ENCODE peak calls at places on chromosome 1, in nine cellular contexts. One of them, this sample, is unnamed.

GRCh38 chr1:221063651-221064050 is 184.4 kb downstream of the HLX start:
- DNase-seq in osteocyte: no peak
- DNase-seq in fibroblast of pulmonary artery: no peak
- DNase-seq in heart right ventricle: no peak
- DNase-seq in MCF 10A: no peak
- DNase-seq in GM20000: no peak
- DNase-seq in tibial artery: no peak
- DNase-seq in cardiac muscle cell: no peak
- DNase-seq in Calu3: no peak
- DNase-seq in this sample: no peak

GRCh38 chr1:178652506-178652905 is 72.5 kb upstream of the RALGPS2 start:
- DNase-seq in osteocyte: no peak
- DNase-seq in fibroblast of pulmonary artery: no peak
- DNase-seq in heart right ventricle: no peak
- DNase-seq in MCF 10A: no peak
- DNase-seq in GM20000: no peak
- DNase-seq in tibial artery: no peak
- DNase-seq in cardiac muscle cell: no peak
- DNase-seq in Calu3: no peak
- DNase-seq in this sample: no peak

GRCh38 chr1:62131093-62131725 is 63.4 kb upstream of the L1TD1 start:
- DNase-seq in osteocyte: no peak
- DNase-seq in fibroblast of pulmonary artery: peak; percentile 78
- DNase-seq in heart right ventricle: no peak
- DNase-seq in MCF 10A: peak; percentile 69
- DNase-seq in GM20000: peak; percentile 69
- DNase-seq in tibial artery: no peak
- DNase-seq in cardiac muscle cell: peak; percentile 75
- DNase-seq in Calu3: peak; percentile 53
- DNase-seq in this sample: peak; percentile 61

GRCh38 chr1:2279210-2279639 is 51.1 kb downstream of the SKI start:
- DNase-seq in osteocyte: no peak
- DNase-seq in fibroblast of pulmonary artery: peak; percentile 97
- DNase-seq in heart right ventricle: peak; percentile 66
- DNase-seq in MCF 10A: no peak
- DNase-seq in GM20000: no peak
- DNase-seq in tibial artery: peak; percentile 70
- DNase-seq in cardiac muscle cell: peak; percentile 84
- DNase-seq in Calu3: no peak
- DNase-seq in this sample: peak; percentile 83

GRCh38 chr1:30842698-30843354 is 65.7 kb downstream of the SDC3 start:
- DNase-seq in osteocyte: no peak
- DNase-seq in fibroblast of pulmonary artery: peak; percentile 48
- DNase-seq in heart right ventricle: no peak
- DNase-seq in MCF 10A: no peak
- DNase-seq in GM20000: no peak
- DNase-seq in tibial artery: no peak
- DNase-seq in cardiac muscle cell: peak; percentile 45
- DNase-seq in Calu3: no peak
- DNase-seq in this sample: no peak

GRCh38 chr1:169601096-169601881 is 15.0 kb upstream of the F5 start:
- DNase-seq in osteocyte: no peak
- DNase-seq in fibroblast of pulmonary artery: peak; percentile 70
- DNase-seq in heart right ventricle: no peak
- DNase-seq in MCF 10A: peak; percentile 55
- DNase-seq in GM20000: peak; percentile 21
- DNase-seq in tibial artery: no peak
- DNase-seq in cardiac muscle cell: peak; percentile 6
- DNase-seq in Calu3: no peak
- DNase-seq in this sample: no peak

GRCh38 chr1:110547017-110547416 is 28.0 kb upstream of the KCNA10 start:
- DNase-seq in osteocyte: no peak
- DNase-seq in fibroblast of pulmonary artery: no peak
- DNase-seq in heart right ventricle: no peak
- DNase-seq in MCF 10A: no peak
- DNase-seq in GM20000: no peak
- DNase-seq in tibial artery: no peak
- DNase-seq in cardiac muscle cell: no peak
- DNase-seq in Calu3: no peak
- DNase-seq in this sample: no peak

GRCh38 chr1:227298532-227299174 is 19.6 kb downstream of the CDC42BPA start:
- DNase-seq in osteocyte: no peak
- DNase-seq in fibroblast of pulmonary artery: no peak
- DNase-seq in heart right ventricle: no peak
- DNase-seq in MCF 10A: no peak
- DNase-seq in GM20000: no peak
- DNase-seq in tibial artery: no peak
- DNase-seq in cardiac muscle cell: no peak
- DNase-seq in Calu3: no peak
- DNase-seq in this sample: no peak

GRCh38 chr1:209989525-209989924 is 51.5 kb downstream of the SYT14 start:
- DNase-seq in osteocyte: no peak
- DNase-seq in fibroblast of pulmonary artery: peak; percentile 54
- DNase-seq in heart right ventricle: no peak
- DNase-seq in MCF 10A: peak; percentile 42
- DNase-seq in GM20000: peak; percentile 10
- DNase-seq in tibial artery: no peak
- DNase-seq in cardiac muscle cell: peak; percentile 8
- DNase-seq in Calu3: no peak
- DNase-seq in this sample: no peak

GRCh38 chr1:153429266-153430165 is 13.2 kb downstream of the S100A7A start:
- DNase-seq in osteocyte: peak; percentile 77
- DNase-seq in fibroblast of pulmonary artery: no peak
- DNase-seq in heart right ventricle: no peak
- DNase-seq in MCF 10A: no peak
- DNase-seq in GM20000: no peak
- DNase-seq in tibial artery: no peak
- DNase-seq in cardiac muscle cell: no peak
- DNase-seq in Calu3: no peak
- DNase-seq in this sample: no peak

GRCh38 chr1:237492359-237492758 is 398.4 kb downstream of the ZP4 start:
- DNase-seq in osteocyte: no peak
- DNase-seq in fibroblast of pulmonary artery: no peak
- DNase-seq in heart right ventricle: no peak
- DNase-seq in MCF 10A: peak; percentile 29
- DNase-seq in GM20000: no peak
- DNase-seq in tibial artery: no peak
- DNase-seq in cardiac muscle cell: no peak
- DNase-seq in Calu3: no peak
- DNase-seq in this sample: no peak
- TF ChIP-seq CTCF in osteocyte: no peak
- TF ChIP-seq CTCF in fibroblast of pulmonary artery: no peak
- TF ChIP-seq CTCF in heart right ventricle: no peak
- TF ChIP-seq CTCF in MCF 10A: peak; percentile 13
- TF ChIP-seq CTCF in GM20000: no peak
- TF ChIP-seq CTCF in tibial artery: no peak
- TF ChIP-seq CTCF in cardiac muscle cell: no peak
- TF ChIP-seq CTCF in Calu3: no peak
- TF ChIP-seq CTCF in this sample: peak; percentile 24

DNA sequence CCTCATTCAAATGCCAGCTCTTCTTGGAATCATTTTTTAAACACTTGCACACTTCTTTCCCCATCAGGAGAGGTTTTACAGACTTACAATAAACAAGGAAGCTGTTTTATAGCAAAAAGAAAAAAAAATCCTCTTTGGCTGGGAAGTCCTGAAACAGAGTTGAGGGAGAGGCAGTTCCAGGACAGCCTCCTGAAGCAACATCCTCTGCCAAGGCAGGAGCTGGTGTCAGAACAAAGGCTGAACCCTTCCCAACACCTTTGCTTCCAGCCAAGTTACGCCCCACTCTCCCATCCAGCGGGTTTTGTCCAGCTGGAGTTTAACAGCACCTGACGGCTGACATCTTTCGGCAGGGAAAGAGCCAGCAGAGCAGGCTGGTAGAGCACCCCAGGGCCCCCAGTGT is 287.8 kb downstream of the RRAGC start:
- DNase-seq in osteocyte: no peak
- DNase-seq in fibroblast of pulmonary artery: no peak
- DNase-seq in heart right ventricle: no peak
- DNase-seq in MCF 10A: peak; percentile 10
- DNase-seq in GM20000: no peak
- DNase-seq in tibial artery: no peak
- DNase-seq in cardiac muscle cell: no peak
- DNase-seq in Calu3: no peak
- DNase-seq in this sample: no peak
- TF ChIP-seq CTCF in osteocyte: no peak
- TF ChIP-seq CTCF in fibroblast of pulmonary artery: no peak
- TF ChIP-seq CTCF in heart right ventricle: no peak
- TF ChIP-seq CTCF in MCF 10A: no peak
- TF ChIP-seq CTCF in GM20000: no peak
- TF ChIP-seq CTCF in tibial artery: no peak
- TF ChIP-seq CTCF in cardiac muscle cell: no peak
- TF ChIP-seq CTCF in Calu3: no peak
- TF ChIP-seq CTCF in this sample: no peak

GRCh38 chr1:156615946-156616345 is 3.3 kb upstream of the HAPLN2 start:
- DNase-seq in osteocyte: no peak
- DNase-seq in fibroblast of pulmonary artery: no peak
- DNase-seq in heart right ventricle: no peak
- DNase-seq in MCF 10A: no peak
- DNase-seq in GM20000: no peak
- DNase-seq in tibial artery: no peak
- DNase-seq in cardiac muscle cell: no peak
- DNase-seq in Calu3: no peak
- DNase-seq in this sample: no peak

GRCh38 chr1:156619582-156619955 is 354 bp downstream of the HAPLN2 start:
- DNase-seq in osteocyte: no peak
- DNase-seq in fibroblast of pulmonary artery: no peak
- DNase-seq in heart right ventricle: no peak
- DNase-seq in MCF 10A: no peak
- DNase-seq in GM20000: no peak
- DNase-seq in tibial artery: no peak
- DNase-seq in cardiac muscle cell: no peak
- DNase-seq in Calu3: no peak
- DNase-seq in this sample: no peak

GRCh38 chr1:156622581-156623297 is 3.5 kb downstream of the HAPLN2 start:
- DNase-seq in osteocyte: no peak
- DNase-seq in fibroblast of pulmonary artery: no peak
- DNase-seq in heart right ventricle: no peak
- DNase-seq in MCF 10A: no peak
- DNase-seq in GM20000: no peak
- DNase-seq in tibial artery: no peak
- DNase-seq in cardiac muscle cell: no peak
- DNase-seq in Calu3: no peak
- DNase-seq in this sample: no peak

GRCh38 chr1:156616463-156616862 is 2.8 kb upstream of the HAPLN2 start:
- DNase-seq in osteocyte: no peak
- DNase-seq in fibroblast of pulmonary artery: peak; percentile 64
- DNase-seq in heart right ventricle: no peak
- DNase-seq in MCF 10A: peak; percentile 64
- DNase-seq in GM20000: no peak
- DNase-seq in tibial artery: no peak
- DNase-seq in cardiac muscle cell: peak; percentile 70
- DNase-seq in Calu3: no peak
- DNase-seq in this sample: peak; percentile 36

GRCh38 chr1:156618853-156619581 is at the start of gene HAPLN2:
- DNase-seq in osteocyte: no peak
- DNase-seq in fibroblast of pulmonary artery: peak; percentile 23
- DNase-seq in heart right ventricle: no peak
- DNase-seq in MCF 10A: peak; percentile 57
- DNase-seq in GM20000: no peak
- DNase-seq in tibial artery: no peak
- DNase-seq in cardiac muscle cell: peak; percentile 53
- DNase-seq in Calu3: peak; percentile 61
- DNase-seq in this sample: peak; percentile 73
- TF ChIP-seq CTCF in osteocyte: peak; percentile 37
- TF ChIP-seq CTCF in fibroblast of pulmonary artery: peak; percentile 56
- TF ChIP-seq CTCF in heart right ventricle: no peak
- TF ChIP-seq CTCF in MCF 10A: peak; percentile 51
- TF ChIP-seq CTCF in GM20000: peak; percentile 45
- TF ChIP-seq CTCF in tibial artery: no peak
- TF ChIP-seq CTCF in cardiac muscle cell: peak; percentile 57
- TF ChIP-seq CTCF in Calu3: peak; percentile 60
- TF ChIP-seq CTCF in this sample: no peak

DNA sequence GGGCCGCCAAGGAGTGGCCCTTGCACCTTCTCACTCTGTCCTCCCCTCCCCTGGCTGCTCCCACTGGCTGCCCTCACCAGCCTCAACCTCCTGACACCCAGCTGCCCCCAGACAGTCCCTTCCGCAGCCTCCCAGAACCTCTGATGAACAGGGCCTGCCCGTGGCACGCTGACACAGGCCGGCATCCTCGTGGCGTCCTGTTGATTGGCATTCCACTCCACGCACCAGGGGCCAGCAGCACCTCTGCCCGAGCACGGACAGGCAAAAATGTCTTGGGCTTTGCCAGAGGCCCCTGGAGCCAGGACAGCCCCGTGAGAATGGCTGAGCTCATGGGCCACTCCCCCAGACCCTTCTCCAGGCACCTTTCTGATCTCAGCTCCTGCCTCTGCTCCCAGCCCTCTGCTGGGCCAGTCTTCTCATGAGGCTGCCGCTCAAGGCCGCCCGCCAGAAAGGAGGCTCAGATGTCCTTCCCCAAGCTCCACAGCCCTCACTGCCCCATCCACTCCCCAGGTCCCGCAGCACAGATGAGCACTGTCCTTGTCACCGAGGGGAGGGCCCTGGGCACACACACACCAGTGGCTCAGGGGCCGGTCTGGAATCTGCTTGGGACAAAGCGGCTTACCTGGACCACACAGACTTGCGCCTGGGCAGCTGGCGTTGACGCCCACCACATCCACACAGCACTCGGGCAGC is 15.8 kb upstream of the RNF223 start:
- DNase-seq in osteocyte: peak; percentile 83
- DNase-seq in fibroblast of pulmonary artery: no peak
- DNase-seq in heart right ventricle: no peak
- DNase-seq in MCF 10A: no peak
- DNase-seq in GM20000: no peak
- DNase-seq in tibial artery: peak; percentile 13
- DNase-seq in cardiac muscle cell: no peak
- DNase-seq in Calu3: no peak
- DNase-seq in this sample: no peak
- TF ChIP-seq CTCF in osteocyte: no peak
- TF ChIP-seq CTCF in fibroblast of pulmonary artery: no peak
- TF ChIP-seq CTCF in heart right ventricle: no peak
- TF ChIP-seq CTCF in MCF 10A: no peak
- TF ChIP-seq CTCF in GM20000: no peak
- TF ChIP-seq CTCF in tibial artery: no peak
- TF ChIP-seq CTCF in cardiac muscle cell: no peak
- TF ChIP-seq CTCF in Calu3: no peak
- TF ChIP-seq CTCF in this sample: no peak

DNA sequence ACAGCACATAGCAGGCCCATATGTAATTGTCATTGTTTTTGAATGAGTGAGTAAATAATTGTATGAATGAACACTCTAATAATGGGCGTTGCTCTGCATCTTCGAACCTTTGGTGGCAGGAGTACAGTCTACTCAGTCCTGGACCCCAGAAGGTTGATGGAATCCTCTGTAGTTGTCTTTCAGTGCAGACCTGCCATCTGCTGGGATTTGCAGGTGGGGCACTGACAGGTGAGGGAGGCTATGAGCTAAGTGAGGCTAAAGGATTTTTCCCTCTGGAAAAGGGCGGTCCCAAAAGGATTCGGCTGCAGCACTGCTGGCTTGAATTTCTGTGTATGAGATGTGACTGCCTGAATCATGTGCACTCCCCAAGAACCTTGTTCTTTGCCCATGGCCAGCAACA is 53.4 kb downstream of the PLXNA2 start:
- DNase-seq in osteocyte: no peak
- DNase-seq in fibroblast of pulmonary artery: no peak
- DNase-seq in heart right ventricle: no peak
- DNase-seq in MCF 10A: no peak
- DNase-seq in GM20000: no peak
- DNase-seq in tibial artery: no peak
- DNase-seq in cardiac muscle cell: no peak
- DNase-seq in Calu3: no peak
- DNase-seq in this sample: no peak
- TF ChIP-seq CTCF in osteocyte: no peak
- TF ChIP-seq CTCF in fibroblast of pulmonary artery: no peak
- TF ChIP-seq CTCF in heart right ventricle: no peak
- TF ChIP-seq CTCF in MCF 10A: no peak
- TF ChIP-seq CTCF in GM20000: no peak
- TF ChIP-seq CTCF in tibial artery: no peak
- TF ChIP-seq CTCF in cardiac muscle cell: no peak
- TF ChIP-seq CTCF in Calu3: no peak
- TF ChIP-seq CTCF in this sample: no peak

This sample was measured in endothelial cell.